ENCODE peak calls at places on chromosomes 6 and 20, in ten cellular contexts. One of them, this sample, is unnamed.

GRCh38 chr20:11949711-11950110 is 32.0 kb downstream of the BTBD3 start:
- DNase-seq in H9: no peak
- DNase-seq in T-helper 9 cell: no peak
- DNase-seq in skeletal muscle cell: no peak
- DNase-seq in SK-N-DZ: no peak
- DNase-seq in C1 segment of cervical spinal cord: no peak
- DNase-seq in activated naive CD8-positive, alpha-beta T cell treated with anti-CD3 and anti-CD28 coated beads, Interleukin-2, amount 50 U/mL, for 24 hours: no peak
- DNase-seq in HS-27A: no peak
- DNase-seq in AG20443: no peak
- DNase-seq in brain microvascular endothelial cell: no peak
- DNase-seq in this sample: no peak

GRCh38 chr6:36984581-36985383 is 1.2 kb downstream of the MTCH1 start:
- DNase-seq in T-helper 9 cell: peak; percentile 58
- DNase-seq in brain microvascular endothelial cell: peak; percentile 64
- DNase-seq in activated naive CD8-positive, alpha-beta T cell treated with anti-CD3 and anti-CD28 coated beads, Interleukin-2, amount 50 U/mL, for 24 hours: peak; percentile 73
- DNase-seq in skeletal muscle cell: peak; percentile 49
- DNase-seq in AG20443: peak; percentile 71
- DNase-seq in HS-27A: peak; percentile 51
- DNase-seq in SK-N-DZ: no peak
- DNase-seq in H9: peak; percentile 79
- DNase-seq in C1 segment of cervical spinal cord: no peak
- DNase-seq in this sample: peak; percentile 75

GRCh38 chr6:53300656-53301551 is 47.8 kb downstream of the ELOVL5 start:
- DNase-seq in AG20443: peak; percentile 35
- DNase-seq in SK-N-DZ: no peak
- DNase-seq in H9: no peak
- DNase-seq in C1 segment of cervical spinal cord: peak; percentile 45
- DNase-seq in skeletal muscle cell: no peak
- DNase-seq in T-helper 9 cell: peak; percentile 44
- DNase-seq in brain microvascular endothelial cell: no peak
- DNase-seq in activated naive CD8-positive, alpha-beta T cell treated with anti-CD3 and anti-CD28 coated beads, Interleukin-2, amount 50 U/mL, for 24 hours: no peak
- DNase-seq in HS-27A: no peak
- DNase-seq in this sample: no peak

GRCh38 chr6:128491643-128492206 is 28.7 kb downstream of the PTPRK start:
- DNase-seq in C1 segment of cervical spinal cord: no peak
- DNase-seq in T-helper 9 cell: no peak
- DNase-seq in activated naive CD8-positive, alpha-beta T cell treated with anti-CD3 and anti-CD28 coated beads, Interleukin-2, amount 50 U/mL, for 24 hours: no peak
- DNase-seq in H9: no peak
- DNase-seq in AG20443: no peak
- DNase-seq in brain microvascular endothelial cell: peak; percentile 86
- DNase-seq in HS-27A: no peak
- DNase-seq in SK-N-DZ: no peak
- DNase-seq in skeletal muscle cell: peak; percentile 68
- DNase-seq in this sample: peak; percentile 23

GRCh38 chr6:56978530-56978929 is 23.6 kb downstream of the BEND6 start:
- DNase-seq in HS-27A: no peak
- DNase-seq in SK-N-DZ: no peak
- DNase-seq in H9: no peak
- DNase-seq in T-helper 9 cell: no peak
- DNase-seq in AG20443: no peak
- DNase-seq in activated naive CD8-positive, alpha-beta T cell treated with anti-CD3 and anti-CD28 coated beads, Interleukin-2, amount 50 U/mL, for 24 hours: no peak
- DNase-seq in skeletal muscle cell: no peak
- DNase-seq in C1 segment of cervical spinal cord: no peak
- DNase-seq in brain microvascular endothelial cell: no peak
- DNase-seq in this sample: no peak

GRCh38 chr6:112938656-112939055 is 591.5 kb downstream of the RFPL4B start:
- DNase-seq in H9: no peak
- DNase-seq in brain microvascular endothelial cell: no peak
- DNase-seq in SK-N-DZ: no peak
- DNase-seq in C1 segment of cervical spinal cord: no peak
- DNase-seq in activated naive CD8-positive, alpha-beta T cell treated with anti-CD3 and anti-CD28 coated beads, Interleukin-2, amount 50 U/mL, for 24 hours: no peak
- DNase-seq in HS-27A: no peak
- DNase-seq in T-helper 9 cell: no peak
- DNase-seq in skeletal muscle cell: no peak
- DNase-seq in AG20443: no peak
- DNase-seq in this sample: no peak

GRCh38 chr6:22108199-22108598 is 188.6 kb downstream of the PRL start:
- DNase-seq in activated naive CD8-positive, alpha-beta T cell treated with anti-CD3 and anti-CD28 coated beads, Interleukin-2, amount 50 U/mL, for 24 hours: no peak
- DNase-seq in H9: no peak
- DNase-seq in HS-27A: no peak
- DNase-seq in AG20443: peak; percentile 8
- DNase-seq in brain microvascular endothelial cell: peak; percentile 9
- DNase-seq in T-helper 9 cell: no peak
- DNase-seq in SK-N-DZ: no peak
- DNase-seq in skeletal muscle cell: no peak
- DNase-seq in C1 segment of cervical spinal cord: no peak
- DNase-seq in this sample: no peak

GRCh38 chr6:3046295-3046694 is 22.0 kb upstream of the RIPK1 start:
- DNase-seq in H9: no peak
- DNase-seq in AG20443: no peak
- DNase-seq in HS-27A: no peak
- DNase-seq in SK-N-DZ: no peak
- DNase-seq in activated naive CD8-positive, alpha-beta T cell treated with anti-CD3 and anti-CD28 coated beads, Interleukin-2, amount 50 U/mL, for 24 hours: no peak
- DNase-seq in skeletal muscle cell: no peak
- DNase-seq in C1 segment of cervical spinal cord: no peak
- DNase-seq in T-helper 9 cell: no peak
- DNase-seq in brain microvascular endothelial cell: no peak
- DNase-seq in this sample: no peak

GRCh38 chr6:94670017-94670416 is 907.3 kb upstream of the MANEA start:
- DNase-seq in HS-27A: no peak
- DNase-seq in activated naive CD8-positive, alpha-beta T cell treated with anti-CD3 and anti-CD28 coated beads, Interleukin-2, amount 50 U/mL, for 24 hours: no peak
- DNase-seq in H9: no peak
- DNase-seq in C1 segment of cervical spinal cord: no peak
- DNase-seq in brain microvascular endothelial cell: no peak
- DNase-seq in SK-N-DZ: no peak
- DNase-seq in skeletal muscle cell: no peak
- DNase-seq in AG20443: no peak
- DNase-seq in T-helper 9 cell: no peak
- DNase-seq in this sample: no peak

This sample was measured in AG08396.